ENCODE peak calls at places on chromosomes 5 and 9, in six cellular contexts. One of them, this sample, is unnamed.

GRCh38 chr9:87267701-87268100 is 230.0 kb upstream of the DAPK1 start:
- DNase-seq in CD8-positive, alpha-beta T cell: no peak
- DNase-seq in cardiac muscle cell: no peak
- DNase-seq in transverse colon: no peak
- DNase-seq in IMR-90: no peak
- DNase-seq in uterus: peak; percentile 62
- DNase-seq in this sample: no peak

GRCh38 chr9:133236291-133237071 is 27.4 kb upstream of the OBP2B start:
- DNase-seq in CD8-positive, alpha-beta T cell: no peak
- DNase-seq in cardiac muscle cell: no peak
- DNase-seq in transverse colon: no peak
- DNase-seq in IMR-90: no peak
- DNase-seq in uterus: peak; percentile 14
- DNase-seq in this sample: no peak

GRCh38 chr9:22008662-22009562 is at the start of gene CDKN2B:
- DNase-seq in CD8-positive, alpha-beta T cell: peak; percentile 75
- DNase-seq in cardiac muscle cell: peak; percentile 96
- DNase-seq in transverse colon: peak; percentile 97
- DNase-seq in IMR-90: peak; percentile 94
- DNase-seq in uterus: peak; percentile 97
- DNase-seq in this sample: peak; percentile 88

GRCh38 chr9:129607026-129607397 is 13.9 kb downstream of the C9orf50 start:
- DNase-seq in CD8-positive, alpha-beta T cell: no peak
- DNase-seq in cardiac muscle cell: no peak
- DNase-seq in transverse colon: no peak
- DNase-seq in IMR-90: no peak
- DNase-seq in uterus: no peak
- DNase-seq in this sample: no peak

GRCh38 chr9:129402931-129403742 is 217.8 kb downstream of the C9orf50 start:
- DNase-seq in CD8-positive, alpha-beta T cell: no peak
- DNase-seq in cardiac muscle cell: no peak
- DNase-seq in transverse colon: no peak
- DNase-seq in IMR-90: no peak
- DNase-seq in uterus: no peak
- DNase-seq in this sample: no peak

GRCh38 chr5:134215757-134216156 is 10.1 kb downstream of the PPP2CA start:
- DNase-seq in CD8-positive, alpha-beta T cell: no peak
- DNase-seq in cardiac muscle cell: no peak
- DNase-seq in transverse colon: no peak
- DNase-seq in IMR-90: no peak
- DNase-seq in uterus: no peak
- DNase-seq in this sample: no peak

GRCh38 chr9:109052416-109052815 is 39.1 kb upstream of the CTNNAL1 start:
- DNase-seq in CD8-positive, alpha-beta T cell: no peak
- DNase-seq in cardiac muscle cell: no peak
- DNase-seq in transverse colon: no peak
- DNase-seq in IMR-90: peak; percentile 30
- DNase-seq in uterus: no peak
- DNase-seq in this sample: no peak

GRCh38 chr5:1054018-1054798 is 45.6 kb downstream of the NKD2 start:
- DNase-seq in CD8-positive, alpha-beta T cell: no peak
- DNase-seq in cardiac muscle cell: no peak
- DNase-seq in transverse colon: no peak
- DNase-seq in IMR-90: no peak
- DNase-seq in uterus: no peak
- DNase-seq in this sample: no peak

GRCh38 chr5:169652057-169652456 is 15.0 kb downstream of the DOCK2 start:
- DNase-seq in CD8-positive, alpha-beta T cell: no peak
- DNase-seq in cardiac muscle cell: no peak
- DNase-seq in transverse colon: no peak
- DNase-seq in IMR-90: no peak
- DNase-seq in uterus: no peak
- DNase-seq in this sample: no peak

GRCh38 chr5:133059621-133060020 is 7.8 kb downstream of the HSPA4 start:
- DNase-seq in CD8-positive, alpha-beta T cell: no peak
- DNase-seq in cardiac muscle cell: no peak
- DNase-seq in transverse colon: no peak
- DNase-seq in IMR-90: no peak
- DNase-seq in uterus: no peak
- DNase-seq in this sample: no peak

GRCh38 chr9:26870292-26870691 is 22.3 kb downstream of the CAAP1 start:
- DNase-seq in CD8-positive, alpha-beta T cell: no peak
- DNase-seq in cardiac muscle cell: no peak
- DNase-seq in transverse colon: no peak
- DNase-seq in IMR-90: peak; percentile 62
- DNase-seq in uterus: no peak
- DNase-seq in this sample: no peak

GRCh38 chr5:149665416-149666163 is 64.5 kb upstream of the PPARGC1B start:
- DNase-seq in CD8-positive, alpha-beta T cell: peak; percentile 25
- DNase-seq in cardiac muscle cell: no peak
- DNase-seq in transverse colon: no peak
- DNase-seq in IMR-90: no peak
- DNase-seq in uterus: no peak
- DNase-seq in this sample: no peak

GRCh38 chr5:148810821-148811220 is 15.6 kb upstream of the ADRB2 start:
- DNase-seq in CD8-positive, alpha-beta T cell: no peak
- DNase-seq in cardiac muscle cell: no peak
- DNase-seq in transverse colon: no peak
- DNase-seq in IMR-90: no peak
- DNase-seq in uterus: no peak
- DNase-seq in this sample: no peak

GRCh38 chr5:670396-671270 is 22.5 kb downstream of the TPPP start:
- DNase-seq in CD8-positive, alpha-beta T cell: no peak
- DNase-seq in cardiac muscle cell: no peak
- DNase-seq in transverse colon: no peak
- DNase-seq in IMR-90: no peak
- DNase-seq in uterus: no peak
- DNase-seq in this sample: no peak

GRCh38 chr5:172294831-172295230 is 11.3 kb upstream of the UBTD2 start:
- DNase-seq in CD8-positive, alpha-beta T cell: no peak
- DNase-seq in cardiac muscle cell: no peak
- DNase-seq in transverse colon: no peak
- DNase-seq in IMR-90: no peak
- DNase-seq in uterus: no peak
- DNase-seq in this sample: no peak

GRCh38 chr5:123997354-123998215 is 485.6 kb downstream of the CSNK1G3 start:
- DNase-seq in CD8-positive, alpha-beta T cell: no peak
- DNase-seq in cardiac muscle cell: no peak
- DNase-seq in transverse colon: no peak
- DNase-seq in IMR-90: peak; percentile 40
- DNase-seq in uterus: no peak
- DNase-seq in this sample: no peak

GRCh38 chr9:133054194-133054890 is 7.4 kb upstream of the CEL start:
- DNase-seq in CD8-positive, alpha-beta T cell: no peak
- DNase-seq in cardiac muscle cell: no peak
- DNase-seq in transverse colon: no peak
- DNase-seq in IMR-90: no peak
- DNase-seq in uterus: no peak
- DNase-seq in this sample: no peak

GRCh38 chr9:97367729-97368128 is 44.2 kb upstream of the TDRD7 start:
- DNase-seq in CD8-positive, alpha-beta T cell: no peak
- DNase-seq in cardiac muscle cell: no peak
- DNase-seq in transverse colon: no peak
- DNase-seq in IMR-90: no peak
- DNase-seq in uterus: no peak
- DNase-seq in this sample: no peak

GRCh38 chr5:26807231-26808199 is 230.9 kb downstream of the CDH9 start:
- DNase-seq in CD8-positive, alpha-beta T cell: no peak
- DNase-seq in cardiac muscle cell: no peak
- DNase-seq in transverse colon: no peak
- DNase-seq in IMR-90: no peak
- DNase-seq in uterus: no peak
- DNase-seq in this sample: no peak

GRCh38 chr5:175003531-175003930 is 279.1 kb downstream of the MSX2 start:
- DNase-seq in CD8-positive, alpha-beta T cell: no peak
- DNase-seq in cardiac muscle cell: no peak
- DNase-seq in transverse colon: no peak
- DNase-seq in IMR-90: no peak
- DNase-seq in uterus: no peak
- DNase-seq in this sample: no peak

GRCh38 chr5:158203256-158203655 is 344.3 kb upstream of the CLINT1 start:
- DNase-seq in CD8-positive, alpha-beta T cell: no peak
- DNase-seq in cardiac muscle cell: no peak
- DNase-seq in transverse colon: no peak
- DNase-seq in IMR-90: no peak
- DNase-seq in uterus: no peak
- DNase-seq in this sample: no peak

GRCh38 chr9:120574473-120574872 is 5.5 kb downstream of the CDK5RAP2 start:
- DNase-seq in CD8-positive, alpha-beta T cell: no peak
- DNase-seq in cardiac muscle cell: no peak
- DNase-seq in transverse colon: no peak
- DNase-seq in IMR-90: no peak
- DNase-seq in uterus: no peak
- DNase-seq in this sample: no peak

GRCh38 chr5:7850533-7851239 is at the start of gene CFAP90:
- DNase-seq in CD8-positive, alpha-beta T cell: no peak
- DNase-seq in cardiac muscle cell: peak; percentile 86
- DNase-seq in transverse colon: peak; percentile 26
- DNase-seq in IMR-90: peak; percentile 30
- DNase-seq in uterus: peak; percentile 52
- DNase-seq in this sample: no peak

GRCh38 chr5:115524199-115524598 is 20.4 kb downstream of the FEM1C start:
- DNase-seq in CD8-positive, alpha-beta T cell: no peak
- DNase-seq in cardiac muscle cell: no peak
- DNase-seq in transverse colon: no peak
- DNase-seq in IMR-90: no peak
- DNase-seq in uterus: no peak
- DNase-seq in this sample: no peak

GRCh38 chr9:90880669-90881068 is 79.0 kb downstream of the SYK start:
- DNase-seq in CD8-positive, alpha-beta T cell: no peak
- DNase-seq in cardiac muscle cell: no peak
- DNase-seq in transverse colon: peak; percentile 20
- DNase-seq in IMR-90: no peak
- DNase-seq in uterus: no peak
- DNase-seq in this sample: no peak

DNA sequence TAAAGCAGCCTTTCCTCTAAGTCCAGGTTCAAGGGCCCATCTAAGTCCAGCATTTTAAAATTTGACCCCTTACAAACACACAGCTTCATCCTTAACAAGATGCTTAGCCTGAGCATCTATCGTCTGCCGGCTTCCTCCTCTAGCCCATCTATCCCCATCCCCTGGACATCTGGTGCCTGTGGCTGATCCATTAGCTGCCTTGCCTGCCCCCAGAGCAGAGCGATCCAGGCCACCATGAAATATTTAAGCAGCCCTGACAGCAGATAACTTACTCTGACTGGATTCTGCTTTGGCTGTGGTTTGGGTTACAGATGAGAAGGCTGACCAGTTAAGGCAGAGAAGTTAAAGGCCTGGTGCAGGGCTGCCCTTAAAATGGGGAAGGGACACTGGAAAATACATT is 30.9 kb upstream of the CPEB4 start:
- DNase-seq in CD8-positive, alpha-beta T cell: no peak
- DNase-seq in cardiac muscle cell: no peak
- DNase-seq in transverse colon: no peak
- DNase-seq in IMR-90: no peak
- DNase-seq in uterus: no peak
- DNase-seq in this sample: no peak
- TF ChIP-seq CTCF in CD8-positive, alpha-beta T cell: no peak
- TF ChIP-seq CTCF in cardiac muscle cell: no peak
- TF ChIP-seq CTCF in transverse colon: no peak
- TF ChIP-seq CTCF in IMR-90: no peak
- TF ChIP-seq CTCF in uterus: no peak
- TF ChIP-seq CTCF in this sample: no peak

GRCh38 chr5:113663879-113664278 is 150.4 kb downstream of the YTHDC2 start:
- DNase-seq in CD8-positive, alpha-beta T cell: no peak
- DNase-seq in cardiac muscle cell: peak; percentile 11
- DNase-seq in transverse colon: peak; percentile 29
- DNase-seq in IMR-90: peak; percentile 16
- DNase-seq in uterus: no peak
- DNase-seq in this sample: no peak
- TF ChIP-seq CTCF in CD8-positive, alpha-beta T cell: no peak
- TF ChIP-seq CTCF in cardiac muscle cell: peak; percentile 45
- TF ChIP-seq CTCF in transverse colon: no peak
- TF ChIP-seq CTCF in IMR-90: peak; percentile 21
- TF ChIP-seq CTCF in uterus: no peak
- TF ChIP-seq CTCF in this sample: peak; percentile 34

DNA sequence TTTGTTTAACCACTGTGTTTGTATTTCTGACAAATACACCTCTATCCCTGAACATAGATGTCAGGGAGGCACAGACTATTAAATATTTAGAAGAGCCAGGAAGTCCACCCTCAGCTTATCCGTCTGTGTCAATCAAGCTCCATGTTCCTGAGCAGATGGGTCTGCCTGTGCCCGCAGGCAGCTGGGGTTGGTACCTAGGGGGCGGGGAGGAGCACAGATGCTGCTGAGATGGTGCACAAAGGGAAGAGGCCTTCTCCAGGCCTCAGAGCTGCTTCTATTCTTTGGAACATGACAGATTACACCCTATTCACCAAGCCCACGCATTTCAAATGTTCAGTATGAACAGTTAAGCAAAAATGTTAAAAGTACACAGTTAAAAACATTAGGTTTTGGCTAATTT is 142.1 kb downstream of the EPB41L4A start:
- DNase-seq in CD8-positive, alpha-beta T cell: no peak
- DNase-seq in cardiac muscle cell: no peak
- DNase-seq in transverse colon: no peak
- DNase-seq in IMR-90: no peak
- DNase-seq in uterus: no peak
- DNase-seq in this sample: no peak
- TF ChIP-seq CTCF in CD8-positive, alpha-beta T cell: no peak
- TF ChIP-seq CTCF in cardiac muscle cell: no peak
- TF ChIP-seq CTCF in transverse colon: no peak
- TF ChIP-seq CTCF in IMR-90: no peak
- TF ChIP-seq CTCF in uterus: no peak
- TF ChIP-seq CTCF in this sample: no peak

GRCh38 chr5:17292434-17293015 is 75.1 kb downstream of the BASP1 start:
- DNase-seq in CD8-positive, alpha-beta T cell: no peak
- DNase-seq in cardiac muscle cell: no peak
- DNase-seq in transverse colon: no peak
- DNase-seq in IMR-90: no peak
- DNase-seq in uterus: no peak
- DNase-seq in this sample: no peak

GRCh38 chr5:17289681-17290619 is 72.5 kb downstream of the BASP1 start:
- DNase-seq in CD8-positive, alpha-beta T cell: no peak
- DNase-seq in cardiac muscle cell: peak; percentile 18
- DNase-seq in transverse colon: no peak
- DNase-seq in IMR-90: peak; percentile 75
- DNase-seq in uterus: no peak
- DNase-seq in this sample: no peak

GRCh38 chr5:17290620-17290974 is 73.2 kb downstream of the BASP1 start:
- DNase-seq in CD8-positive, alpha-beta T cell: no peak
- DNase-seq in cardiac muscle cell: no peak
- DNase-seq in transverse colon: no peak
- DNase-seq in IMR-90: no peak
- DNase-seq in uterus: no peak
- DNase-seq in this sample: no peak

GRCh38 chr5:17294639-17295311 is 77.3 kb downstream of the BASP1 start:
- DNase-seq in CD8-positive, alpha-beta T cell: no peak
- DNase-seq in cardiac muscle cell: no peak
- DNase-seq in transverse colon: no peak
- DNase-seq in IMR-90: no peak
- DNase-seq in uterus: no peak
- DNase-seq in this sample: no peak

DNA sequence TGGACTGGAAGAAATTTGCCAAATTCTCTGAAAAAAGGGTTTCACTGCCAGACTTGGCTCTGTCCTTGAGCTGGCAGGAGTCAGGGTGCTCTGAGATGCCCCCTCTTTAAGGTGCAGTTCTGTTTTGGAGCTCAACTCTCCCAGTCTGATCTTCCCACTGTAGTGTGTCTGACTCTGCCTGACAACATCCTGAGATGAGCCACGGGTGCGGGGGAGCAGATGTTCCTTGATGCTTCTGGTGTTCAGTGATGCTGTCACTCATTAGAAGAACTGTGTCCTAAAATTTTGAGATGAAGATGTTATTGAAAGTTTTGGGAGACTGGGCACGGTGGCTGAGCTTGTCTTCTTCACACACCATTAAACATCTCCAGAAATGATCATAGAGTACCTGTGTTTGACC is 78.2 kb downstream of the BASP1 start:
- DNase-seq in CD8-positive, alpha-beta T cell: no peak
- DNase-seq in cardiac muscle cell: no peak
- DNase-seq in transverse colon: no peak
- DNase-seq in IMR-90: no peak
- DNase-seq in uterus: no peak
- DNase-seq in this sample: no peak
- TF ChIP-seq CTCF in CD8-positive, alpha-beta T cell: no peak
- TF ChIP-seq CTCF in cardiac muscle cell: no peak
- TF ChIP-seq CTCF in transverse colon: no peak
- TF ChIP-seq CTCF in IMR-90: no peak
- TF ChIP-seq CTCF in uterus: no peak
- TF ChIP-seq CTCF in this sample: no peak

This sample was measured in CD14-positive monocyte.